ENCODE peak calls at places on chromosomes 4 and X, in five cellular contexts. T is heart right ventricle, H is aorta, M is tibial nerve, K is cardiac muscle cell. D is an unnamed sample.

GRCh38 chr4:24403263-24403662 is 181.1 kb downstream of the DHX15 start:
- DNase-seq in K (no peak), M (no peak), H (no peak), T (no peak), D (no peak)

GRCh38 chrX:14051416-14051815 is 21.7 kb upstream of the GEMIN8 start:
- DNase-seq in T (no peak), H (no peak), K (no peak), M (no peak), D (no peak)

GRCh38 chrX:40143001-40143400 is 45.2 kb upstream of the BCOR start:
- DNase-seq in H (no peak), K (no peak), M (no peak), T (no peak), D (no peak)

GRCh38 chrX:41457618-41458192 is 10.6 kb downstream of the NYX start:
- DNase-seq in K (no peak), M (no peak), H (no peak), T (no peak), D (peak)

GRCh38 chrX:104112326-104112951 is at the start of gene ZCCHC18:
- DNase-seq in H (peak), M (no peak), T (peak), K (peak), D (no peak)

GRCh38 chrX:41085883-41086626 is 810 bp downstream of the USP9X start:
- DNase-seq in K (peak), M (peak), H (peak), T (peak), D (no peak)

GRCh38 chr4:8607603-8608481 is 15.3 kb downstream of the CPZ start:
- DNase-seq in K (peak), T (no peak), M (no peak), H (no peak), D (no peak)

GRCh38 chr4:138449938-138450337 is 207.8 kb upstream of the SLC7A11 start:
- DNase-seq in M (no peak), T (no peak), H (no peak), K (peak), D (no peak)

GRCh38 chr4:10204401-10205058 is 87.9 kb upstream of the WDR1 start:
- DNase-seq in M (no peak), K (peak), T (peak), H (no peak), D (no peak)

GRCh38 chr4:187090401-187090800 is 366.7 kb upstream of the FAT1 start:
- DNase-seq in M (no peak), K (no peak), T (no peak), H (no peak), D (no peak)

GRCh38 chrX:51759055-51759454 is 15.8 kb downstream of the GSPT2 start:
- DNase-seq in H (no peak), M (no peak), K (no peak), T (no peak), D (no peak)

GRCh38 chrX:39564751-39565150 is 533.0 kb downstream of the BCOR start:
- DNase-seq in H (no peak), T (no peak), K (no peak), M (no peak), D (no peak)

GRCh38 chr4:136967069-136967468 is 565.2 kb downstream of the PCDH18 start:
- DNase-seq in M (no peak), T (no peak), H (no peak), K (no peak), D (no peak)

GRCh38 chr4:124803026-124803425 is 90.5 kb upstream of the ANKRD50 start:
- DNase-seq in H (no peak), T (no peak), K (no peak), M (no peak), D (no peak)

GRCh38 chr4:89915937-89916336 is 21.3 kb downstream of the MMRN1 start:
- DNase-seq in K (no peak), T (no peak), M (no peak), H (no peak), D (no peak)

GRCh38 chr4:113382704-113383103 is 333.3 kb downstream of the ANK2 start:
- DNase-seq in K (no peak), M (no peak), H (no peak), T (no peak), D (no peak)

GRCh38 chrX:133745361-133745760 is 240.0 kb downstream of the GPC3 start:
- DNase-seq in H (no peak), T (no peak), K (no peak), M (no peak), D (peak)

GRCh38 chr4:145347684-145348083 is 134.0 kb upstream of the SMAD1 start:
- DNase-seq in M (no peak), T (no peak), H (no peak), K (peak), D (no peak)

DNA sequence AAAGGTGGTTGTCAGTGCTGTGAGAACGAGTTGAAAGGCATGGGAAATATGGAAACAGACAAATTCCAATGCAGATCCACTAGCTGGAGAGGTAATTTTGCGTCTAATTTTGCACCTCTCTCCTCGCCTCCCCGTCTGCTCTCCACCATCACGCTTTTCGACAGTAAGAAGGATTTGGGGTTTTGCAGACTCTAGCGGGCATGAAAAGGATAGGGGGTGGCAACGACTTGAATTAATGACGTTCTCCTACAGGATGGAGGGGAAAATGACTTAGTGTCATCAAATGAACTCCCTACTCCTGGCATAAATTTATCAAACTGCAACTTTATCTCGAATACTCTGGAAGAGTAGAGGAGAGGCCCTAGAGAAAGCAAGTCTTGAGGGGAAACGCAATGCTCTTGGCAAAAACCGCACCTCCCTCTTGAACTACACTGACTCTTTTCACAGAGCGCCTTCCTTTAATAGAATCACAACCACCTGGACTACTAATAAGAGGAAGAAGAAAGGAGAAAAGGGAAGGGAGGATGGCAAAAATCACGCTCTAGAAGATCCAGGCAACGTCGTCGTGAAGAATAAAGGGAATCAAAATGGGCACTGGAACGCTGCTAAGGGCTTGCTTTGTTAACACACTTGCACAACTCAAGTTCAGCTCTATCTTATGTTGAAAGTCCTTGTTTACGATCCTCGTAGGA is 876 bp upstream of the SLITRK2 start:
- DNase-seq in K (no peak), H (no peak), T (no peak), M (no peak), D (no peak)
- H3K4me3 ChIP-seq in K (no peak), H (no peak), T (no peak), M (peak), D (no peak)

GRCh38 chr4:173560896-173561295 is 30.9 kb upstream of the HAND2 start:
- DNase-seq in M (no peak), K (no peak), H (no peak), T (no peak), D (no peak)

DNA sequence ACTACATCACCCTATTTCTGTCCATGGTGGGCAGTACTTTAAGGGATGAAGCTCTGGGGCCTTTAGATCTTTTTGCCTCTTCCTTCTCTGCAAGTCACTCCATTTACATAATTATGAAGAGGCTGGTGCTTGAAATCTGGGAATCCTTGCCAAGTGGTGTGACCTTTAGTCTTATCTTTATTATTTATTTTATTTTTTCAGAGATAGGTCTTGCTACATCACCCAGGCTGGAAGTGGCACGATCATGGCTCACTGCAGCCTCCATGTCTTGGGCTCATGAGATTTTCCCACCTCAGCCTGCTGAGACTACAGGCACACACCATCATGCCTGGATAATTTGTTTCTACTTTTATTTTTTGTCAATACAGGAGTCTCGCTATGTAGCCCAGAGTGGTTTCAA is 34.4 kb upstream of the HAND2 start:
- DNase-seq in T (no peak), K (no peak), H (no peak), M (no peak), D (no peak)
- H3K4me3 ChIP-seq in T (no peak), K (no peak), H (no peak), M (no peak), D (no peak)

GRCh38 chrX:77788050-77788449 is 2.0 kb upstream of the ATRX start:
- DNase-seq in K (no peak), M (no peak), T (peak), H (no peak), D (no peak)
- H3K4me3 ChIP-seq in K (no peak), M (peak), T (peak), H (no peak), D (no peak)

GRCh38 chrX:50386520-50386919 is 84.1 kb downstream of the DGKK start:
- DNase-seq in K (no peak), T (no peak), H (no peak), M (no peak), D (no peak)
- H3K4me3 ChIP-seq in K (no peak), T (no peak), H (no peak), M (no peak), D (no peak)

GRCh38 chr4:84804126-84804525 is 162.4 kb downstream of the WDFY3 start:
- DNase-seq in K (peak), H (no peak), T (no peak), M (no peak), D (no peak)
- H3K4me3 ChIP-seq in K (no peak), H (no peak), T (no peak), M (no peak), D (no peak)

DNA sequence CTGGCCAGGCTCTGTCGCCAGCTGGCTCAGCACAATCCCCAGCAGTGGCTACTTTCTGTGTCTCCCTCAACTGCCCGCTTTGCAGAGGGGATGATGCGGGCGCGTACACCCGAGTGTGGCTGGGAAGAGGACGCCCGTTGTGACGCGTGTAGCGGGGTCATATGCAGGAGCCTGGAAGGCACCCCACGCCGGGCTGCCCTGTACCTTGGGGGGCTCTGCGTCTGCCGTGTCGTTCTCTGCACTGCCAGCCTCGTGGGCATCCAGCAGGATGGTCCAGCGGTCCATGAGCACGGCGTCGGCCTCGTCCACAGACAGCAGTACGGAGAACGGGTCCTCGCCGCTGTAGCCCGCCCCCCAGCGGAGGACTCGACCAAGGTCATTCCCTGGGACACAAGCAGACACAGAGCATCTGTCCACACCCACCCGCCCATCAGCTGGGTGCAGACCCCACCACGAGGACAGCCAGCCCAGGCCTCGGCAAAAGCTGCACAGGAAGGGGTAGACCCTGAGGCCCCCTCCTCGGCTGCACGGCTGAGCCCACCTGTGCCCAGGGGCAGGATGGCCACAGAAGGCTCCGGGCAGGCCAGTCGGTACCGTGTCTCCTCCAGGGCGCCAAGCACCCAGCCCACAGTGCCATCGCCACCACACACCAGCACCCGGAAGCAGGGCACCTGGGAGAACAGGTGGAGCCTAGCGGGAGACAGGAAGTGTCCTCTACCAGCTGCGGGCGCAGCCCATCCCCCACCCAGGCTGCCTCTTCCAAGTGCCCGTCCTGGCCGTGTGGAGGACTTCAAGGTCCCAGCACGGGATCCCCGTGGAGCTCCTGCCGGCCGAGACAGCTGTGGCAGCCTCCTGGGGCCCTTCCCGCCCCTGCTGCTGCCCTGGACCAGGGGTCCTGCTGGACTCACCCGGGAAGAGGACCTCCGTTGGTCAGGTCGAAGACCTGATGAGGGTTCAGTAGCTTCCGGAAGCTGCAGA is 10.8 kb downstream of the DGKQ start:
- DNase-seq in K (no peak), M (no peak), T (no peak), H (peak), D (peak)
- H3K4me3 ChIP-seq in K (no peak), M (no peak), T (no peak), H (no peak), D (no peak)

GRCh38 chr4:99151452-99151851 is 7.4 kb upstream of the ADH4 start:
- DNase-seq in T (no peak), H (no peak), K (no peak), M (no peak), D (no peak)

GRCh38 chr4:99148545-99148944 is 4.4 kb upstream of the ADH4 start:
- DNase-seq in K (no peak), T (no peak), H (no peak), M (no peak), D (no peak)

GRCh38 chr4:99154658-99155342 is 10.7 kb upstream of the ADH4 start:
- DNase-seq in T (no peak), K (no peak), M (no peak), H (no peak), D (no peak)

GRCh38 chr4:99149620-99150019 is 5.5 kb upstream of the ADH4 start:
- DNase-seq in M (no peak), T (no peak), H (no peak), K (no peak), D (no peak)

GRCh38 chr4:99151931-99152448 is 7.9 kb upstream of the ADH4 start:
- DNase-seq in T (no peak), H (no peak), M (no peak), K (no peak), D (no peak)
- H3K4me3 ChIP-seq in T (no peak), H (no peak), M (no peak), K (no peak), D (no peak)

D was measured in Jurkat, Clone E6-1.